ENCODE peak calls at places on chromosomes 3 and 15, in ten cellular contexts. H is psoas muscle; Z is AML-193; T is hepatic stellate cell; G is iris pigment epithelial cell; U is thoracic aorta; Q is T follicular helper cell; P is NCI-H526 treated with DMSO at 0.1 percent for 48 hours; B is cardiac muscle cell; I is stimulated activated CD4-positive, alpha-beta T cell treated with anti-CD3 and anti-CD28 coated beads, TNF-alpha, amount 100 ng/mL, for 4 hours. R is an unnamed sample.

GRCh38 chr3:109563149-109563548 is 225.8 kb upstream of the DPPA4 start:
- DNase-seq in H (no peak), Z (no peak), T (no peak), G (no peak), U (no peak), Q (no peak), P (no peak), B (no peak), I (no peak), R (peak)

GRCh38 chr15:51750942-51751686 is at the start of gene TMOD2:
- DNase-seq in H (peak), Z (no peak), T (peak), G (peak), U (no peak), Q (peak), P (peak), B (peak), I (peak), R (peak)

GRCh38 chr3:171442184-171442583 is 18.0 kb downstream of the TNIK start:
- DNase-seq in H (no peak), Z (no peak), T (no peak), G (no peak), U (no peak), Q (no peak), P (no peak), B (no peak), I (no peak), R (no peak)

GRCh38 chr15:82882250-82882928 is 70.1 kb downstream of the HOMER2 start:
- DNase-seq in H (peak), Z (no peak), T (no peak), G (no peak), U (no peak), Q (no peak), P (no peak), B (no peak), I (no peak), R (no peak)

GRCh38 chr3:107942244-107942643 is 148.6 kb downstream of the CD47 start:
- DNase-seq in H (no peak), Z (no peak), T (no peak), G (peak), U (no peak), Q (no peak), P (no peak), B (no peak), I (no peak), R (no peak)

GRCh38 chr3:186664119-186664495 is 1.7 kb upstream of the HRG start:
- DNase-seq in H (no peak), Z (no peak), T (no peak), G (no peak), U (no peak), Q (no peak), P (no peak), B (no peak), I (no peak), R (no peak)

GRCh38 chr3:186932281-186933181 is 2.2 kb downstream of the ST6GAL1 start:
- DNase-seq in H (no peak), Z (no peak), T (no peak), G (no peak), U (no peak), Q (no peak), P (no peak), B (no peak), I (no peak), R (no peak)

GRCh38 chr3:115085197-115085865 is 61.8 kb downstream of the ZBTB20 start:
- DNase-seq in H (no peak), Z (peak), T (no peak), G (no peak), U (no peak), Q (no peak), P (no peak), B (peak), I (no peak), R (no peak)

GRCh38 chr3:137205394-137206060 is 247.7 kb downstream of the IL20RB start:
- DNase-seq in H (no peak), Z (no peak), T (no peak), G (peak), U (no peak), Q (no peak), P (no peak), B (no peak), I (no peak), R (no peak)

R was measured in effector memory CD4-positive, alpha-beta T cell.